ENCODE peak calls at places on chromosome 18, in eight cellular contexts. B is PC-3, I is PC-9, X is GM23248, N is HepG2, C is SK-N-SH, S is fibroblast of lung, U is K562. P is an unnamed sample. For H3K4me1, the result is how much of the 10 kb centered on the place peaks cover.

GRCh38 chr18:49094136-49094535 is 143.4 kb upstream of the SMAD7 start:
- DNase-seq in B (no peak), I (no peak), X (peak), N (no peak), C (no peak), S (peak), U (no peak), P (peak)

GRCh38 chr18:37476182-37476581 is 89.4 kb downstream of the CELF4 start:
- DNase-seq in B (peak), I (peak), X (peak), N (peak), C (peak), S (no peak), U (peak), P (no peak)

GRCh38 chr18:59270689-59271257 is 2.5 kb downstream of the RAX start:
- DNase-seq in B (no peak), I (no peak), X (no peak), N (no peak), C (peak), S (no peak), U (no peak), P (no peak)

GRCh38 chr18:10365021-10365420 is 89.4 kb upstream of the APCDD1 start:
- DNase-seq in B (no peak), I (no peak), X (no peak), N (no peak), C (no peak), S (no peak), U (no peak), P (no peak)

GRCh38 chr18:55903911-55904310 is 315.9 kb upstream of the TCF4 start:
- DNase-seq in B (no peak), I (no peak), X (no peak), N (no peak), C (no peak), S (no peak), U (no peak), P (no peak)

GRCh38 chr18:63322908-63323634 is 3.5 kb upstream of the BCL2 start:
- DNase-seq in B (peak), I (peak), X (peak), N (peak), C (peak), S (peak), U (peak), P (peak)

GRCh38 chr18:58609536-58609993 is 19.3 kb downstream of the ALPK2 start:
- DNase-seq in B (no peak), I (no peak), X (no peak), N (peak), C (no peak), S (no peak), U (no peak), P (no peak)

GRCh38 chr18:21735452-21736015 is 5.1 kb upstream of the MIB1 start:
- DNase-seq in B (peak), I (no peak), X (no peak), N (peak), C (no peak), S (peak), U (peak), P (no peak)

GRCh38 chr18:61635901-61636528 is 256.8 kb downstream of the RNF152 start:
- DNase-seq in B (peak), I (peak), X (peak), N (peak), C (peak), S (peak), U (peak), P (peak)

GRCh38 chr18:77057043-77057442 is 75.5 kb downstream of the MBP start:
- DNase-seq in B (no peak), I (no peak), X (peak), N (no peak), C (no peak), S (no peak), U (no peak), P (no peak)

GRCh38 chr18:4130734-4131719 is 324.1 kb downstream of the DLGAP1 start:
- DNase-seq in B (no peak), I (no peak), X (peak), N (no peak), C (no peak), S (no peak), U (no peak), P (no peak)

GRCh38 chr18:22166070-22166972 is 3.1 kb upstream of the GATA6 start:
- DNase-seq in B (no peak), I (no peak), X (no peak), N (no peak), C (peak), S (no peak), U (no peak), P (no peak)

GRCh38 chr18:10140928-10141327 is 227.1 kb downstream of the VAPA start:
- DNase-seq in B (peak), I (no peak), X (peak), N (peak), C (no peak), S (peak), U (no peak), P (peak)

GRCh38 chr18:62625019-62625418 is 90.3 kb upstream of the PHLPP1 start:
- DNase-seq in B (peak), I (no peak), X (peak), N (no peak), C (no peak), S (peak), U (no peak), P (peak)

GRCh38 chr18:33578371-33579146 is 540 bp downstream of the ASXL3 start:
- DNase-seq in B (no peak), I (no peak), X (peak), N (peak), C (no peak), S (no peak), U (no peak), P (peak)

GRCh38 chr18:5895886-5896740 is 791 bp upstream of the TMEM200C start:
- DNase-seq in B (peak), I (no peak), X (peak), N (no peak), C (peak), S (peak), U (no peak), P (peak)

GRCh38 chr18:12934454-12935071 is 13.2 kb upstream of the SEH1L start:
- DNase-seq in B (peak), I (peak), X (peak), N (peak), C (peak), S (peak), U (peak), P (peak)

GRCh38 chr18:24540896-24541295 is 80.5 kb downstream of the HRH4 start:
- DNase-seq in B (no peak), I (no peak), X (no peak), N (no peak), C (no peak), S (no peak), U (no peak), P (no peak)

GRCh38 chr18:25827961-25828561 is 262.4 kb downstream of the SS18 start:
- DNase-seq in B (peak), I (no peak), X (peak), N (peak), C (peak), S (peak), U (no peak), P (peak)

GRCh38 chr18:23882616-23883276 is 131.8 kb upstream of the TTC39C start:
- DNase-seq in B (no peak), I (no peak), X (no peak), N (no peak), C (no peak), S (no peak), U (no peak), P (no peak)

GRCh38 chr18:9619990-9620389 is 5.6 kb upstream of the PPP4R1 start:
- DNase-seq in B (no peak), I (no peak), X (peak), N (no peak), C (no peak), S (peak), U (no peak), P (peak)

GRCh38 chr18:75204262-75204977 is 4.5 kb downstream of the PTGR3 start:
- DNase-seq in B (no peak), I (no peak), X (peak), N (no peak), C (peak), S (peak), U (no peak), P (peak)

GRCh38 chr18:63085611-63086010 is 234.0 kb downstream of the BCL2 start:
- DNase-seq in B (no peak), I (no peak), X (no peak), N (no peak), C (no peak), S (no peak), U (no peak), P (no peak)

GRCh38 chr18:74316257-74317180 is 880 bp downstream of the C18orf63 start:
- DNase-seq in B (peak), I (peak), X (peak), N (peak), C (no peak), S (peak), U (no peak), P (peak)

GRCh38 chr18:46345181-46345465 is 240.9 kb downstream of the HAUS1 start:
- DNase-seq in B (no peak), I (no peak), X (no peak), N (no peak), C (no peak), S (no peak), U (no peak), P (no peak)

GRCh38 chr18:46346213-46346612 is 242.0 kb downstream of the HAUS1 start:
- DNase-seq in B (no peak), I (no peak), X (no peak), N (no peak), C (no peak), S (no peak), U (no peak), P (no peak)

GRCh38 chr18:46343940-46344372 is 239.8 kb downstream of the HAUS1 start:
- DNase-seq in B (peak), I (no peak), X (no peak), N (no peak), C (no peak), S (no peak), U (peak), P (no peak)

GRCh38 chr18:46344416-46345180 is 240.4 kb downstream of the HAUS1 start:
- DNase-seq in B (no peak), I (no peak), X (no peak), N (no peak), C (no peak), S (no peak), U (no peak), P (no peak)

DNA sequence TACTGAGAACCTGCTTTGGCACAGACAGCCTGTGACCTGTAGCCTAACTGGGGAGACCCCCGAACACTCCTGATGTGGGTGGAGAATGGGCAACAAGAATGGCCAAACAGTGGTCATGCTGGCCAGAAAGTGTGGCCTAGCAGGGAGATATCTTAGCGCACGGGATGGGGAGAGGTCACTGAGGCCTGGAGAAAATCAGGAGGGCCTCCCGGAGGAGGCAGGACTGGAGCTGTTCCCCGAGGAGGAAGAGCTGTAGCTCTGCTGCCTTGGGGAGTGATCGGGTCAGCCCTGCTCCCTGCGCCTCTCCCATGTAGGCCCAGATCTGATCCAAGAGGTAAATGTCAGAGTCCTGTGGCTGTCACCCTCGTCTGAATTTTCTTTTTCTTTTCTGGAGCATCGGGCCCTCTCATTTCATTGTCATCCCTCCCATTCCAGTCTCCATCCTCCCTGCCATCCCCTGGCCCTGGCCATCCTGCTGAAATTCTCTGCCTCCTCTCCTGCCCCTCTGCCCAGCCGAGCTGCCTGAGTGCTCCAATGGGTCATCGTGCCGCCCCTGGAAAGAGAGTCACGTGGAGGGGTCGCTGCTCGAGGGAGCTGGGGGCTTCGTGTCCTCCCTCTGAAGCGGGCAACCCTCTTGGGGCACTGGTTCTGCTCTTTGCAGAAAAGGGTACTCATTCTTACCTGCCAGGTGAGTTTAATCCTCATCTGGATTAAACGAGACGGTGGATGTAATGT is 242.9 kb downstream of the HAUS1 start:
- DNase-seq in B (no peak), I (no peak), X (no peak), N (no peak), C (no peak), S (no peak), U (no peak), P (no peak)
- H3K4me1 ChIP-seq in B (under half), I (under half), X (under half), N (under half), C (under half), S (under half), U (under half), P (under half)

DNA sequence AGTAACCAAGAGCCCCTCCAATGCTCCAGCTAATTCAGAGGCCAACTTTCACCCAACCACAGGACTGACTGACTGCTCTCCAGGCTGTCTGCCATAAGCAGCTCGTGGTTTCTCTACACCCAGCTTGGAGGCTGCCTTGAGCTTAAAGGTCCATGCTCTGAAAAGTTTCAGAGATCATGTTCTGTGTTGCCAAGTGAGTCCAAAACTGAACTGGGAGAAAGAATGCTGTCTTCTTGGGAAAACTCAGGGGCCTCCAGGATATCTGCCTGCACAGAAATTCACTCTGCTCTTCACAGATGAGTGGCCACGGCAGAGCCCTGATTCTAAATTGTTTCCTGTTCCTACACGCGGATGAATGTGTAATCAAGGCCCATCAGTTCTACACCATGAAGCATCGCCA is 51.1 kb downstream of the LPIN2 start:
- DNase-seq in B (no peak), I (no peak), X (peak), N (no peak), C (peak), S (peak), U (no peak), P (peak)
- H2AFZ ChIP-seq in B (no peak), I (no peak), X (no peak), N (no peak), C (no peak), S (no peak), U (no peak), P (no peak)

GRCh38 chr18:51559902-51560287 is 362.4 kb upstream of the MEX3C start:
- DNase-seq in B (no peak), I (no peak), X (no peak), N (no peak), C (no peak), S (no peak), U (no peak), P (no peak)
- H3K4me1 ChIP-seq in B (under half), I (under half), X (under half), N (under half), C (under half), S (under half), U (under half), P (under half)

DNA sequence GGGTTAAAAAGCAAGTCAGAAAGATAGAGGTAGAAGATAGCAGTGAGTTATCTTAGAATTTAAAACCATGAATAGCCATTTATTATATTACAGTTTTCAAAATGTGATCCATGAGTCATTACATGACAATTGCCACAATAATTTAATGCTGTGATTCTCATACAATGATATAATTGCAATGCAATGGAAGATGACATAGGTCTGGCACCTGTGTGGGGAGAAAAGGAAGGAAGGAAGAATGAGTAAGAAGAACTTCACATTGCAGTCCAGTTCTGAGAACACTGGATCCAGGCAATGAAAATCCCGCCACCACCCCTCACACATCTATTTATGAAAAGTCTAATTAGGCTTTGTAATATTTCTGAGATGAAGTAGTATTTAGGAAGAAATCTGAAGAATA is 738.1 kb upstream of the LINC00305 start:
- DNase-seq in B (peak), I (no peak), X (no peak), N (no peak), C (no peak), S (no peak), U (no peak), P (no peak)
- H2AFZ ChIP-seq in B (no peak), I (no peak), X (no peak), N (no peak), C (no peak), S (no peak), U (no peak), P (no peak)

DNA sequence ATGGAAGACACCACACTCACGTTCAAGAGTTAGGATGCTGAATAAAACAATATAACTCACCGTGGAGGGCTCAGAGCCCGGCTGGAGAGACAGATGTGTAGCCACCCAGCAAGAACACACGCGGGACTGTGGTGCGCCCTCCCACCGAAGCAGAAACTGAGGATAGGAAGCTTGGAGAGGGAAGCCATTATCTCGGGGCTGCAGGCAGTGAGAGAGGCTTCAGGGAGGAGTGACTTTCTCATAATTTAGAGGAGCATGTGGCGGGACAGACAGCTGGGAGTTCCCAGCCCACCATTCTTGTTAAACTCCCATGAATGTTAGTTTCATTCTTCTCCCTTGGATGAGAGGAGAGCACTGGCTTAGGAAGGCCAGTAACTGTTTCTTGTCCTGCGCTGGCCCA is 96.4 kb downstream of the MAPRE2 start:
- DNase-seq in B (no peak), I (no peak), X (no peak), N (no peak), C (no peak), S (no peak), U (peak), P (no peak)
- H3K4me1 ChIP-seq in B (under half), I (under half), X (under half), N (under half), C (under half), S (under half), U (under half), P (under half)

GRCh38 chr18:572499-573289 is 7.5 kb upstream of the CETN1 start:
- DNase-seq in B (no peak), I (no peak), X (no peak), N (peak), C (no peak), S (no peak), U (no peak), P (no peak)
- H2AFZ ChIP-seq in B (no peak), I (no peak), X (no peak), N (peak), C (no peak), S (no peak), U (no peak), P (no peak)

P was measured in astrocyte.